ENCODE peak calls at places on chromosomes 2 and 18, in ten cellular contexts. C is stimulated activated CD4-positive, alpha-beta T cell treated with anti-CD3 and anti-CD28 coated beads, TNF-alpha, amount 100 ng/mL, for 1 hour; Z is T-helper 1 cell; X is Calu3; B is caudate nucleus; U is AG09309; I is T-helper 2 cell; D is activated CD4-positive, alpha-beta T cell treated with anti-CD3 and anti-CD28 coated beads, Interleukin-2, amount 10 ng/mL, durations not matched to agents 24 days and 14 days; N is neuronal stem cell; J is cardiac muscle cell. K is an unnamed sample.
A peak's percentile ranks its signal among the peaks of the same experiment; 100 is the strongest.

GRCh38 chr2:20593072-20594034 is 57.5 kb downstream of the HS1BP3 start:
- DNase-seq in C (no peak), Z (no peak), X (peak; percentile 84), B (no peak), U (no peak), I (no peak), D (no peak), N (no peak), J (peak; percentile 95), K (peak; percentile 40)

GRCh38 chr18:76972838-76973237 is 150.5 kb downstream of the ZNF236 start:
- DNase-seq in C (no peak), Z (no peak), X (no peak), B (no peak), U (no peak), I (no peak), D (no peak), N (no peak), J (peak; percentile 18), K (no peak)

GRCh38 chr2:232588680-232589585 is 38.4 kb downstream of the EIF4E2 start:
- DNase-seq in C (no peak), Z (no peak), X (peak; percentile 34), B (no peak), U (peak; percentile 52), I (no peak), D (no peak), N (no peak), J (peak; percentile 77), K (no peak)

GRCh38 chr18:8559612-8560011 is 49.6 kb upstream of the RAB12 start:
- DNase-seq in C (no peak), Z (no peak), X (no peak), B (no peak), U (no peak), I (no peak), D (no peak), N (no peak), J (no peak), K (no peak)

GRCh38 chr18:43277164-43277600 is at the start of gene SYT4:
- DNase-seq in C (no peak), Z (no peak), X (peak; percentile 9), B (peak; percentile 34), U (peak; percentile 1), I (no peak), D (no peak), N (peak; percentile 69), J (peak; percentile 79), K (peak; percentile 77)

GRCh38 chr2:218999021-218999880 is 6.0 kb upstream of the CRYBA2 start:
- DNase-seq in C (no peak), Z (no peak), X (no peak), B (no peak), U (no peak), I (no peak), D (no peak), N (no peak), J (no peak), K (no peak)

GRCh38 chr2:237669628-237670351 is 42.4 kb downstream of the LRRFIP1 start:
- DNase-seq in C (no peak), Z (no peak), X (no peak), B (no peak), U (peak; percentile 99), I (no peak), D (no peak), N (no peak), J (peak; percentile 99), K (no peak)

GRCh38 chr2:232229296-232229916 is 149.1 kb upstream of the ALPP start:
- DNase-seq in C (no peak), Z (no peak), X (no peak), B (no peak), U (no peak), I (no peak), D (no peak), N (no peak), J (peak; percentile 50), K (no peak)

GRCh38 chr2:40371525-40372277 is 80.2 kb downstream of the SLC8A1 start:
- DNase-seq in C (no peak), Z (no peak), X (no peak), B (no peak), U (no peak), I (no peak), D (no peak), N (peak; percentile 30), J (peak; percentile 65), K (peak; percentile 47)

GRCh38 chr2:167553635-167554034 is 665.4 kb downstream of the XIRP2 start:
- DNase-seq in C (no peak), Z (no peak), X (no peak), B (no peak), U (no peak), I (no peak), D (no peak), N (no peak), J (no peak), K (no peak)

GRCh38 chr2:232481322-232482140 is 6.1 kb downstream of the ECEL1 start:
- DNase-seq in C (no peak), Z (no peak), X (no peak), B (no peak), U (no peak), I (no peak), D (no peak), N (no peak), J (no peak), K (peak; percentile 2)

GRCh38 chr2:117853316-117853715 is 38.8 kb downstream of the DDX18 start:
- DNase-seq in C (no peak), Z (no peak), X (no peak), B (no peak), U (no peak), I (no peak), D (no peak), N (no peak), J (no peak), K (no peak)